ENCODE peak calls at places on chromosome 18, in seven cellular contexts. I is astrocyte; V is endothelial cell of umbilical vein; Z is H9; L is CD8-positive, alpha-beta T cell; W is neuronal stem cell; H is Peyer's patch. A is an unnamed sample.

GRCh38 chr18:75220786-75221355 is 10.3 kb downstream of the TSHZ1 start:
- DNase-seq in I (no peak), Z (no peak), V (no peak), L (no peak), W (no peak), H (no peak), A (no peak)

GRCh38 chr18:13275075-13275474 is 56.5 kb downstream of the LDLRAD4 start:
- DNase-seq in I (no peak), Z (no peak), L (no peak), W (no peak), H (no peak), V (no peak), A (no peak)

GRCh38 chr18:46260016-46260878 is 156.1 kb downstream of the HAUS1 start:
- DNase-seq in W (no peak), H (no peak), L (no peak), I (peak; percentile 95), Z (no peak), V (no peak), A (no peak)

GRCh38 chr18:39647627-39648502 is 2082.3 kb upstream of the CELF4 start:
- DNase-seq in I (peak; percentile 93), V (peak; percentile 72), H (no peak), Z (no peak), L (no peak), W (no peak), A (no peak)

GRCh38 chr18:64275593-64276309 is 126.9 kb upstream of the LINC00305 start:
- DNase-seq in V (no peak), I (no peak), Z (no peak), L (no peak), W (no peak), H (no peak), A (no peak)

GRCh38 chr18:8795586-8795985 is 90.2 kb downstream of the MTCL1 start:
- DNase-seq in L (no peak), Z (no peak), H (no peak), V (peak; percentile 57), W (no peak), I (no peak), A (no peak)

GRCh38 chr18:8794133-8794986 is 89.0 kb downstream of the MTCL1 start:
- DNase-seq in W (no peak), H (peak; percentile 66), Z (no peak), I (peak; percentile 97), L (no peak), V (peak; percentile 66), A (no peak)

GRCh38 chr18:62183578-62184195 is 3.2 kb downstream of the PIGN start:
- DNase-seq in L (peak; percentile 18), W (peak; percentile 33), H (no peak), Z (no peak), V (peak; percentile 79), I (peak; percentile 22), A (no peak)

GRCh38 chr18:12032786-12033642 is 51.7 kb downstream of the IMPA2 start:
- DNase-seq in V (no peak), H (no peak), L (no peak), W (no peak), I (peak; percentile 54), Z (no peak), A (no peak)

GRCh38 chr18:77702686-77703085 is 453.0 kb downstream of the GALR1 start:
- DNase-seq in L (no peak), V (no peak), H (no peak), I (no peak), W (peak; percentile 31), Z (no peak), A (no peak)

GRCh38 chr18:10169064-10169562 is 255.3 kb downstream of the VAPA start:
- DNase-seq in Z (no peak), I (peak; percentile 71), V (peak; percentile 97), L (no peak), H (no peak), W (no peak), A (no peak)

GRCh38 chr18:3605562-3606443 is 155.8 kb downstream of the TGIF1 start:
- DNase-seq in W (no peak), I (peak; percentile 52), H (no peak), V (peak; percentile 67), L (no peak), Z (no peak), A (no peak)

GRCh38 chr18:8242306-8242705 is 366.9 kb upstream of the RAB12 start:
- DNase-seq in I (no peak), L (no peak), H (no peak), Z (no peak), W (no peak), V (no peak), A (no peak)

GRCh38 chr18:52963481-52963880 is 623.5 kb downstream of the DCC start:
- DNase-seq in H (no peak), V (no peak), I (no peak), L (no peak), Z (no peak), W (no peak), A (no peak)

GRCh38 chr18:67608909-67609308 is 92.4 kb upstream of the DSEL start:
- DNase-seq in H (no peak), I (peak; percentile 76), L (no peak), V (peak; percentile 3), W (no peak), Z (no peak), A (no peak)

GRCh38 chr18:79070486-79070885 is 1.3 kb downstream of the ATP9B start:
- DNase-seq in I (no peak), V (no peak), W (no peak), Z (no peak), H (no peak), L (no peak), A (no peak)

GRCh38 chr18:79069792-79070151 is 578 bp downstream of the ATP9B start:
- DNase-seq in L (no peak), W (no peak), I (no peak), V (peak; percentile 52), Z (no peak), H (no peak), A (no peak)

GRCh38 chr18:79068299-79068945 is 772 bp upstream of the ATP9B start:
- DNase-seq in H (no peak), Z (no peak), V (no peak), L (peak; percentile 16), I (peak; percentile 7), W (no peak), A (no peak)

GRCh38 chr18:79067611-79068010 is 1.6 kb upstream of the ATP9B start:
- DNase-seq in I (no peak), Z (no peak), L (no peak), V (no peak), H (no peak), W (no peak), A (no peak)

GRCh38 chr18:79068946-79069791 is at the start of gene ATP9B:
- DNase-seq in I (peak; percentile 91), H (peak; percentile 98), L (peak; percentile 98), W (peak; percentile 97), Z (peak; percentile 97), V (peak; percentile 99), A (peak; percentile 97)
- H3K9me3 ChIP-seq in I (peaks cover 9% of the 10 kb centered on the region), H (no peaks in the 10 kb centered on the region), L (no peaks in the 10 kb centered on the region), W (peaks cover 26% of the 10 kb centered on the region), Z (no peaks in the 10 kb centered on the region), V (no peaks in the 10 kb centered on the region), A (no peaks in the 10 kb centered on the region)

GRCh38 chr18:26440644-26441043 is 107.7 kb downstream of the KCTD1 start:
- DNase-seq in H (no peak), L (no peak), W (no peak), I (no peak), V (no peak), Z (no peak), A (no peak)
- H3K27ac ChIP-seq in H (no peak overlapping the region), L (no peak overlapping the region), W (no peak overlapping the region), I (no peak overlapping the region), V (no peak overlapping the region), Z (no peak overlapping the region), A (no peak overlapping the region)

GRCh38 chr18:55968550-55968949 is 380.6 kb upstream of the TCF4 start:
- DNase-seq in H (no peak), L (no peak), V (no peak), W (no peak), I (peak; percentile 19), Z (no peak), A (no peak)

GRCh38 chr18:55967019-55967418 is 379.0 kb upstream of the TCF4 start:
- DNase-seq in W (no peak), Z (no peak), H (no peak), L (no peak), V (no peak), I (no peak), A (no peak)

DNA sequence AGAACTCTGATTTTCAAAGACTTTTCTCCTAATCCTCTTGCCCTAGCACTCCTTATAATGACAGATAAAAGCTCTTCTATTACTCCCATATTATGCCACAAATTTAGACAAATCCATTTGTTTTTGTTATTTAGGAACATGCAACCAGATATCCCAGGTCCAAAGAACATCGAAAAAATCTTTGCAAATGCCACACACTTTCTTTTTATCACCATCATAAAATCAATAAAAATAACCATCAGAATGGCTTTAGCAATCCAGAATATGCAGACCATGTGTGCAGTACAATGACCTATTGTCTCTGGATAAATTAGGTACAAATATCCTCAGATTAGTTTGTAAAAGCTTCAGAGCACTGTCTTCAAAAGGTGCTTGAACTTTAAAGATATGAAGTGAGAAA is 376.2 kb upstream of the TCF4 start:
- DNase-seq in L (no peak), Z (no peak), V (no peak), I (no peak), H (no peak), W (no peak), A (no peak)
- H3K9me3 ChIP-seq in L (no peaks in the 10 kb centered on the region), Z (no peaks in the 10 kb centered on the region), V (no peaks in the 10 kb centered on the region), I (no peaks in the 10 kb centered on the region), H (no peaks in the 10 kb centered on the region), W (no peaks in the 10 kb centered on the region), A (no peaks in the 10 kb centered on the region)

DNA sequence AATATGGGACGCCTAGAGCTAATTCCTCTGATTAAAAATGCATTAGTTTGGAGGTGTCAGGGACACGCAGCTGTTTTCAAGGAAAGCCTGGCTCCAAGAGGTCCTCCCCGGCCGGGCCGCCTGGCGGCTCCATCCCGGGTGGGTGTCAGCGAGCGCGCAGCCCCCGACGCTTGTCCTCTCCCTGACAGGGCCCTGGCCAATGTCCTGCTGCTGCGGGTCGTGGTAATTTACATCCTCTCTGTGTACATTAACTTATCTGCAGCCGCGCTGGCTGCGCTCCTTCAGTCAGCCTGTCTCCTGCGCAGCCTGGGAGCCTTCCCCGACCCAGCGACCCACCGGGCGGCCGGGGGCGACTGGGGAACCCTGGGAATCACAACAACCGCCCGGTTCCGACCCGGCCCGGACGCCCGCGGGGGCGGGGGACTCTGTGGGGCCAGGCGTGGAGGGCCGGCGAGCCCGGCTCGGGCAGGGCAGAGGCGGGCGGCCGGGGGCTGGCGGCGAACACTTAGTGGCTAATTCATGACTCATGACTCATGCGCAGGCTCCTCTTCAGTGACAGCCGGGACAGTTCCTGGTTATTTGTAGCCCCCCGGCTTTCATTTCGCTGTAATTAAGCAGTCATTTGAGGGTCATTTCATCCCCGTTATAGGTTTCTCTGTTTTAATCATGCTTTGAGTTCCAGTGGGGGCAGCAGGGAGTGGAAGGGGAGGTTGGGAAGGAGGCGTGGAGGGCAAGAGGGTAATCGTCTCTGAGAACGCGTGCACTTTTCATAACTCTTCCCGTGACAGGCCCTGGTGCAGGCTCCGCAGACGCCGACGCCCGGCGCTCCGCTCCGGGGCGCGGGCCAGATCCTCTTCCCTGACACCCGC is 141.9 kb upstream of the CTAGE1 start:
- DNase-seq in Z (peak; percentile 48), W (peak; percentile 48), I (peak; percentile 75), H (peak; percentile 80), L (no peak), V (peak; percentile 84), A (peak; percentile 86)
- H3K27ac ChIP-seq in Z (no peak overlapping the region), W (no peak overlapping the region), I (peak overlapping the region; percentile 89), H (peak overlapping the region; percentile 85), L (no peak overlapping the region), V (peak overlapping the region; percentile 87), A (peak overlapping the region; percentile 97)

DNA sequence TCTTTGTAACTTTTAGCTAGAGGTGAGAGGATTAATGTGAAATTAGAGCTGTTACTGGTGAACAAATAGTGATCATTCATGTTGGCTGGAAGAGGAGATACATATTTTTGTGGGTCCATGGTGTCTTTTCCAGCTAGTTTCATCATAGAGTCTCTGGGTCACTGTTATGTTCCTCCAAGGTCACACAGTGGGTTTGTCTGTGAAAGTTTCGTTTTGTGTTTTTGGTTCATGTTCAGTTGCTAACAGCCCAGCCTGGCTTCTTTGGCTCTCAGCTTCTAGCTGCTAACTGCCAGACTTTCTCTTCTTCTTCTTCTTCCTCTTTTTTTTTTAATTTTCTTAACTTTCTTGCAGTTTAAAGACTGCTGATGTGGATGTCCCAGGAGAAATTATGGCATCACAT is 480.0 kb upstream of the SYT4 start:
- DNase-seq in I (no peak), V (no peak), H (no peak), L (no peak), Z (no peak), W (no peak), A (no peak)
- H3K9me3 ChIP-seq in I (no peaks in the 10 kb centered on the region), V (no peaks in the 10 kb centered on the region), H (no peaks in the 10 kb centered on the region), L (no peaks in the 10 kb centered on the region), Z (no peaks in the 10 kb centered on the region), W (no peaks in the 10 kb centered on the region), A (peaks cover 2% of the 10 kb centered on the region)

A was measured in aorta.